ENCODE peak calls at places on chromosomes 13 and 19, in five cellular contexts. P, G, R, N and X are unnamed samples.

GRCh38 chr13:112963641-112964040 is 5.4 kb upstream of the MCF2L start:
- DNase-seq in G (no peak), R (no peak), P (no peak), N (no peak), X (no peak)

GRCh38 chr13:39786091-39786490 is 130.6 kb downstream of the COG6 start:
- DNase-seq in G (no peak), R (no peak), P (no peak), N (no peak), X (no peak)

GRCh38 chr13:42490676-42491075 is 83.3 kb upstream of the TNFSF11 start:
- DNase-seq in G (no peak), N (no peak), P (no peak), R (no peak), X (no peak)

GRCh38 chr13:113449693-113450347 is 3.5 kb downstream of the ADPRHL1 start:
- DNase-seq in P (no peak), R (no peak), G (no peak), N (no peak), X (no peak)

GRCh38 chr13:113548778-113549621 is 35.6 kb upstream of the TFDP1 start:
- DNase-seq in P (no peak), G (no peak), R (no peak), N (no peak), X (no peak)

GRCh38 chr19:46201413-46202310 is 27.9 kb upstream of the IGFL1 start:
- DNase-seq in P (no peak), R (no peak), N (no peak), G (peak), X (no peak)

GRCh38 chr19:33462112-33462726 is 59.4 kb downstream of the PEPD start:
- DNase-seq in G (no peak), P (no peak), R (peak), N (no peak), X (no peak)

GRCh38 chr13:48636550-48636949 is 17.2 kb upstream of the CYSLTR2 start:
- DNase-seq in P (no peak), N (no peak), G (no peak), R (no peak), X (no peak)

GRCh38 chr19:8655340-8655709 is 24.9 kb downstream of the NFILZ start:
- DNase-seq in G (no peak), R (no peak), P (no peak), N (no peak), X (no peak)